ENCODE peak calls at places on chromosomes 4 and X, in eight cellular contexts. One of them, this sample, is unnamed.

GRCh38 chr4:137519406-137519805 is 12.9 kb downstream of the PCDH18 start:
- DNase-seq in activated CD4-positive, alpha-beta T cell treated with anti-CD3 and anti-CD28 coated beads, Interleukin-2, amount 50 U/mL, for 1 hour: no peak
- DNase-seq in endothelial cell: no peak
- DNase-seq in T-cell: no peak
- DNase-seq in GM20000: no peak
- DNase-seq in HEK293T: no peak
- DNase-seq in stimulated activated naive CD4-positive, alpha-beta T cell: no peak
- DNase-seq in C1 segment of cervical spinal cord: no peak
- DNase-seq in this sample: no peak

GRCh38 chrX:16931371-16931770 is 15.1 kb upstream of the REPS2 start:
- DNase-seq in activated CD4-positive, alpha-beta T cell treated with anti-CD3 and anti-CD28 coated beads, Interleukin-2, amount 50 U/mL, for 1 hour: no peak
- DNase-seq in endothelial cell: no peak
- DNase-seq in T-cell: no peak
- DNase-seq in GM20000: no peak
- DNase-seq in HEK293T: no peak
- DNase-seq in stimulated activated naive CD4-positive, alpha-beta T cell: no peak
- DNase-seq in C1 segment of cervical spinal cord: no peak
- DNase-seq in this sample: peak; percentile 13

GRCh38 chr4:138558886-138559285 is 316.7 kb upstream of the SLC7A11 start:
- DNase-seq in activated CD4-positive, alpha-beta T cell treated with anti-CD3 and anti-CD28 coated beads, Interleukin-2, amount 50 U/mL, for 1 hour: no peak
- DNase-seq in endothelial cell: no peak
- DNase-seq in T-cell: no peak
- DNase-seq in GM20000: no peak
- DNase-seq in HEK293T: no peak
- DNase-seq in stimulated activated naive CD4-positive, alpha-beta T cell: no peak
- DNase-seq in C1 segment of cervical spinal cord: no peak
- DNase-seq in this sample: no peak

GRCh38 chrX:118286066-118286758 is 59.7 kb upstream of the WDR44 start:
- DNase-seq in activated CD4-positive, alpha-beta T cell treated with anti-CD3 and anti-CD28 coated beads, Interleukin-2, amount 50 U/mL, for 1 hour: no peak
- DNase-seq in endothelial cell: no peak
- DNase-seq in T-cell: no peak
- DNase-seq in GM20000: no peak
- DNase-seq in HEK293T: no peak
- DNase-seq in stimulated activated naive CD4-positive, alpha-beta T cell: no peak
- DNase-seq in C1 segment of cervical spinal cord: no peak
- DNase-seq in this sample: peak; percentile 19

GRCh38 chr4:145375416-145375815 is 106.2 kb upstream of the SMAD1 start:
- DNase-seq in activated CD4-positive, alpha-beta T cell treated with anti-CD3 and anti-CD28 coated beads, Interleukin-2, amount 50 U/mL, for 1 hour: no peak
- DNase-seq in endothelial cell: no peak
- DNase-seq in T-cell: no peak
- DNase-seq in GM20000: no peak
- DNase-seq in HEK293T: no peak
- DNase-seq in stimulated activated naive CD4-positive, alpha-beta T cell: no peak
- DNase-seq in C1 segment of cervical spinal cord: no peak
- DNase-seq in this sample: no peak

GRCh38 chr4:5409237-5409636 is 299.1 kb downstream of the EVC2 start:
- DNase-seq in activated CD4-positive, alpha-beta T cell treated with anti-CD3 and anti-CD28 coated beads, Interleukin-2, amount 50 U/mL, for 1 hour: no peak
- DNase-seq in endothelial cell: no peak
- DNase-seq in T-cell: no peak
- DNase-seq in GM20000: no peak
- DNase-seq in HEK293T: no peak
- DNase-seq in stimulated activated naive CD4-positive, alpha-beta T cell: no peak
- DNase-seq in C1 segment of cervical spinal cord: no peak
- DNase-seq in this sample: no peak

GRCh38 chr4:6372649-6373525 is 99.5 kb downstream of the PPP2R2C start:
- DNase-seq in activated CD4-positive, alpha-beta T cell treated with anti-CD3 and anti-CD28 coated beads, Interleukin-2, amount 50 U/mL, for 1 hour: no peak
- DNase-seq in endothelial cell: peak; percentile 50
- DNase-seq in T-cell: no peak
- DNase-seq in GM20000: peak; percentile 69
- DNase-seq in HEK293T: peak; percentile 72
- DNase-seq in stimulated activated naive CD4-positive, alpha-beta T cell: peak; percentile 6
- DNase-seq in C1 segment of cervical spinal cord: no peak
- DNase-seq in this sample: peak; percentile 62

GRCh38 chrX:136055651-136056221 is 70.5 kb downstream of the SLC9A6 start:
- DNase-seq in activated CD4-positive, alpha-beta T cell treated with anti-CD3 and anti-CD28 coated beads, Interleukin-2, amount 50 U/mL, for 1 hour: no peak
- DNase-seq in endothelial cell: no peak
- DNase-seq in T-cell: no peak
- DNase-seq in GM20000: no peak
- DNase-seq in HEK293T: no peak
- DNase-seq in stimulated activated naive CD4-positive, alpha-beta T cell: no peak
- DNase-seq in C1 segment of cervical spinal cord: no peak
- DNase-seq in this sample: no peak

GRCh38 chr4:47434931-47435330 is 28.6 kb downstream of the COMMD8 start:
- DNase-seq in activated CD4-positive, alpha-beta T cell treated with anti-CD3 and anti-CD28 coated beads, Interleukin-2, amount 50 U/mL, for 1 hour: no peak
- DNase-seq in endothelial cell: no peak
- DNase-seq in T-cell: no peak
- DNase-seq in GM20000: no peak
- DNase-seq in HEK293T: no peak
- DNase-seq in stimulated activated naive CD4-positive, alpha-beta T cell: no peak
- DNase-seq in C1 segment of cervical spinal cord: no peak
- DNase-seq in this sample: no peak

GRCh38 chrX:1592128-1592862 is 891 bp downstream of the AKAP17A start:
- DNase-seq in activated CD4-positive, alpha-beta T cell treated with anti-CD3 and anti-CD28 coated beads, Interleukin-2, amount 50 U/mL, for 1 hour: no peak
- DNase-seq in endothelial cell: peak; percentile 19
- DNase-seq in T-cell: no peak
- DNase-seq in GM20000: peak; percentile 80
- DNase-seq in HEK293T: no peak
- DNase-seq in stimulated activated naive CD4-positive, alpha-beta T cell: no peak
- DNase-seq in C1 segment of cervical spinal cord: no peak
- DNase-seq in this sample: peak; percentile 41

GRCh38 chr4:142331132-142331531 is 515.0 kb downstream of the INPP4B start:
- DNase-seq in activated CD4-positive, alpha-beta T cell treated with anti-CD3 and anti-CD28 coated beads, Interleukin-2, amount 50 U/mL, for 1 hour: no peak
- DNase-seq in endothelial cell: no peak
- DNase-seq in T-cell: no peak
- DNase-seq in GM20000: no peak
- DNase-seq in HEK293T: no peak
- DNase-seq in stimulated activated naive CD4-positive, alpha-beta T cell: no peak
- DNase-seq in C1 segment of cervical spinal cord: no peak
- DNase-seq in this sample: no peak

GRCh38 chr4:105714071-105714521 is 5.5 kb downstream of the GSTCD start:
- DNase-seq in activated CD4-positive, alpha-beta T cell treated with anti-CD3 and anti-CD28 coated beads, Interleukin-2, amount 50 U/mL, for 1 hour: no peak
- DNase-seq in endothelial cell: no peak
- DNase-seq in T-cell: no peak
- DNase-seq in GM20000: peak; percentile 28
- DNase-seq in HEK293T: no peak
- DNase-seq in stimulated activated naive CD4-positive, alpha-beta T cell: no peak
- DNase-seq in C1 segment of cervical spinal cord: no peak
- DNase-seq in this sample: peak; percentile 43

GRCh38 chrX:130916636-130917422 is 13.8 kb upstream of the ENOX2 start:
- DNase-seq in activated CD4-positive, alpha-beta T cell treated with anti-CD3 and anti-CD28 coated beads, Interleukin-2, amount 50 U/mL, for 1 hour: peak; percentile 21
- DNase-seq in endothelial cell: peak; percentile 45
- DNase-seq in T-cell: no peak
- DNase-seq in GM20000: peak; percentile 36
- DNase-seq in HEK293T: peak; percentile 79
- DNase-seq in stimulated activated naive CD4-positive, alpha-beta T cell: peak; percentile 48
- DNase-seq in C1 segment of cervical spinal cord: no peak
- DNase-seq in this sample: peak; percentile 52

GRCh38 chrX:148940411-148940996 is 440.1 kb downstream of the AFF2 start:
- DNase-seq in activated CD4-positive, alpha-beta T cell treated with anti-CD3 and anti-CD28 coated beads, Interleukin-2, amount 50 U/mL, for 1 hour: no peak
- DNase-seq in endothelial cell: no peak
- DNase-seq in T-cell: no peak
- DNase-seq in GM20000: no peak
- DNase-seq in HEK293T: no peak
- DNase-seq in stimulated activated naive CD4-positive, alpha-beta T cell: no peak
- DNase-seq in C1 segment of cervical spinal cord: no peak
- DNase-seq in this sample: peak; percentile 0

GRCh38 chr4:8019396-8020365 is 80.0 kb upstream of the AFAP1 start:
- DNase-seq in activated CD4-positive, alpha-beta T cell treated with anti-CD3 and anti-CD28 coated beads, Interleukin-2, amount 50 U/mL, for 1 hour: no peak
- DNase-seq in endothelial cell: no peak
- DNase-seq in T-cell: no peak
- DNase-seq in GM20000: no peak
- DNase-seq in HEK293T: no peak
- DNase-seq in stimulated activated naive CD4-positive, alpha-beta T cell: no peak
- DNase-seq in C1 segment of cervical spinal cord: no peak
- DNase-seq in this sample: no peak

GRCh38 chr4:150181536-150181935 is 103.3 kb downstream of the DCLK2 start:
- DNase-seq in activated CD4-positive, alpha-beta T cell treated with anti-CD3 and anti-CD28 coated beads, Interleukin-2, amount 50 U/mL, for 1 hour: no peak
- DNase-seq in endothelial cell: peak; percentile 26
- DNase-seq in T-cell: no peak
- DNase-seq in GM20000: no peak
- DNase-seq in HEK293T: no peak
- DNase-seq in stimulated activated naive CD4-positive, alpha-beta T cell: no peak
- DNase-seq in C1 segment of cervical spinal cord: no peak
- DNase-seq in this sample: no peak

GRCh38 chr4:182916483-182917181 is 554 bp downstream of the DCTD start:
- DNase-seq in activated CD4-positive, alpha-beta T cell treated with anti-CD3 and anti-CD28 coated beads, Interleukin-2, amount 50 U/mL, for 1 hour: no peak
- DNase-seq in endothelial cell: peak; percentile 53
- DNase-seq in T-cell: no peak
- DNase-seq in GM20000: peak; percentile 41
- DNase-seq in HEK293T: peak; percentile 34
- DNase-seq in stimulated activated naive CD4-positive, alpha-beta T cell: no peak
- DNase-seq in C1 segment of cervical spinal cord: peak; percentile 22
- DNase-seq in this sample: peak; percentile 67

GRCh38 chr4:20838476-20838875 is 138.2 kb downstream of the PACRGL start:
- DNase-seq in activated CD4-positive, alpha-beta T cell treated with anti-CD3 and anti-CD28 coated beads, Interleukin-2, amount 50 U/mL, for 1 hour: no peak
- DNase-seq in endothelial cell: no peak
- DNase-seq in T-cell: no peak
- DNase-seq in GM20000: no peak
- DNase-seq in HEK293T: no peak
- DNase-seq in stimulated activated naive CD4-positive, alpha-beta T cell: no peak
- DNase-seq in C1 segment of cervical spinal cord: no peak
- DNase-seq in this sample: no peak

GRCh38 chr4:2305766-2306501 is 44.0 kb upstream of the MXD4 start:
- DNase-seq in activated CD4-positive, alpha-beta T cell treated with anti-CD3 and anti-CD28 coated beads, Interleukin-2, amount 50 U/mL, for 1 hour: no peak
- DNase-seq in endothelial cell: no peak
- DNase-seq in T-cell: no peak
- DNase-seq in GM20000: no peak
- DNase-seq in HEK293T: peak; percentile 6
- DNase-seq in stimulated activated naive CD4-positive, alpha-beta T cell: no peak
- DNase-seq in C1 segment of cervical spinal cord: no peak
- DNase-seq in this sample: no peak

GRCh38 chrX:131067846-131068745 is 9.9 kb downstream of the ARHGAP36 start:
- DNase-seq in activated CD4-positive, alpha-beta T cell treated with anti-CD3 and anti-CD28 coated beads, Interleukin-2, amount 50 U/mL, for 1 hour: no peak
- DNase-seq in endothelial cell: no peak
- DNase-seq in T-cell: no peak
- DNase-seq in GM20000: no peak
- DNase-seq in HEK293T: no peak
- DNase-seq in stimulated activated naive CD4-positive, alpha-beta T cell: no peak
- DNase-seq in C1 segment of cervical spinal cord: no peak
- DNase-seq in this sample: peak; percentile 0

GRCh38 chr4:164536829-164537228 is 217.1 kb upstream of the SMIM31 start:
- DNase-seq in activated CD4-positive, alpha-beta T cell treated with anti-CD3 and anti-CD28 coated beads, Interleukin-2, amount 50 U/mL, for 1 hour: no peak
- DNase-seq in endothelial cell: no peak
- DNase-seq in T-cell: no peak
- DNase-seq in GM20000: no peak
- DNase-seq in HEK293T: no peak
- DNase-seq in stimulated activated naive CD4-positive, alpha-beta T cell: no peak
- DNase-seq in C1 segment of cervical spinal cord: no peak
- DNase-seq in this sample: no peak

GRCh38 chrX:10482262-10482661 is 138.1 kb downstream of the MID1 start:
- DNase-seq in activated CD4-positive, alpha-beta T cell treated with anti-CD3 and anti-CD28 coated beads, Interleukin-2, amount 50 U/mL, for 1 hour: no peak
- DNase-seq in endothelial cell: no peak
- DNase-seq in T-cell: no peak
- DNase-seq in GM20000: peak; percentile 4
- DNase-seq in HEK293T: no peak
- DNase-seq in stimulated activated naive CD4-positive, alpha-beta T cell: no peak
- DNase-seq in C1 segment of cervical spinal cord: no peak
- DNase-seq in this sample: no peak

GRCh38 chr4:38310446-38311043 is 350.3 kb downstream of the PTTG2 start:
- DNase-seq in activated CD4-positive, alpha-beta T cell treated with anti-CD3 and anti-CD28 coated beads, Interleukin-2, amount 50 U/mL, for 1 hour: peak; percentile 43
- DNase-seq in endothelial cell: no peak
- DNase-seq in T-cell: peak; percentile 73
- DNase-seq in GM20000: peak; percentile 80
- DNase-seq in HEK293T: no peak
- DNase-seq in stimulated activated naive CD4-positive, alpha-beta T cell: peak; percentile 78
- DNase-seq in C1 segment of cervical spinal cord: no peak
- DNase-seq in this sample: no peak

GRCh38 chrX:2710041-2710471 is 19.0 kb downstream of the CD99 start:
- DNase-seq in activated CD4-positive, alpha-beta T cell treated with anti-CD3 and anti-CD28 coated beads, Interleukin-2, amount 50 U/mL, for 1 hour: peak; percentile 29
- DNase-seq in endothelial cell: no peak
- DNase-seq in T-cell: no peak
- DNase-seq in GM20000: no peak
- DNase-seq in HEK293T: no peak
- DNase-seq in stimulated activated naive CD4-positive, alpha-beta T cell: no peak
- DNase-seq in C1 segment of cervical spinal cord: no peak
- DNase-seq in this sample: no peak

GRCh38 chrX:14039344-14039743 is 9.7 kb upstream of the GEMIN8 start:
- DNase-seq in activated CD4-positive, alpha-beta T cell treated with anti-CD3 and anti-CD28 coated beads, Interleukin-2, amount 50 U/mL, for 1 hour: peak; percentile 50
- DNase-seq in endothelial cell: peak; percentile 34
- DNase-seq in T-cell: peak; percentile 48
- DNase-seq in GM20000: peak; percentile 28
- DNase-seq in HEK293T: peak; percentile 43
- DNase-seq in stimulated activated naive CD4-positive, alpha-beta T cell: peak; percentile 69
- DNase-seq in C1 segment of cervical spinal cord: no peak
- DNase-seq in this sample: peak; percentile 43

GRCh38 chr4:145406970-145407369 is 74.7 kb upstream of the SMAD1 start:
- DNase-seq in activated CD4-positive, alpha-beta T cell treated with anti-CD3 and anti-CD28 coated beads, Interleukin-2, amount 50 U/mL, for 1 hour: no peak
- DNase-seq in endothelial cell: no peak
- DNase-seq in T-cell: no peak
- DNase-seq in GM20000: no peak
- DNase-seq in HEK293T: no peak
- DNase-seq in stimulated activated naive CD4-positive, alpha-beta T cell: no peak
- DNase-seq in C1 segment of cervical spinal cord: no peak
- DNase-seq in this sample: no peak

GRCh38 chr4:1447676-1448588 is 41.7 kb upstream of the NKX1-1 start:
- DNase-seq in activated CD4-positive, alpha-beta T cell treated with anti-CD3 and anti-CD28 coated beads, Interleukin-2, amount 50 U/mL, for 1 hour: no peak
- DNase-seq in endothelial cell: no peak
- DNase-seq in T-cell: no peak
- DNase-seq in GM20000: no peak
- DNase-seq in HEK293T: no peak
- DNase-seq in stimulated activated naive CD4-positive, alpha-beta T cell: no peak
- DNase-seq in C1 segment of cervical spinal cord: no peak
- DNase-seq in this sample: no peak

GRCh38 chrX:9855536-9856320 is 69.5 kb downstream of the SHROOM2 start:
- DNase-seq in activated CD4-positive, alpha-beta T cell treated with anti-CD3 and anti-CD28 coated beads, Interleukin-2, amount 50 U/mL, for 1 hour: no peak
- DNase-seq in endothelial cell: no peak
- DNase-seq in T-cell: no peak
- DNase-seq in GM20000: no peak
- DNase-seq in HEK293T: no peak
- DNase-seq in stimulated activated naive CD4-positive, alpha-beta T cell: no peak
- DNase-seq in C1 segment of cervical spinal cord: no peak
- DNase-seq in this sample: no peak

GRCh38 chr4:86916392-86916791 is 18.4 kb upstream of the AFF1 start:
- DNase-seq in activated CD4-positive, alpha-beta T cell treated with anti-CD3 and anti-CD28 coated beads, Interleukin-2, amount 50 U/mL, for 1 hour: no peak
- DNase-seq in endothelial cell: no peak
- DNase-seq in T-cell: no peak
- DNase-seq in GM20000: no peak
- DNase-seq in HEK293T: no peak
- DNase-seq in stimulated activated naive CD4-positive, alpha-beta T cell: no peak
- DNase-seq in C1 segment of cervical spinal cord: no peak
- DNase-seq in this sample: peak; percentile 99

GRCh38 chr4:15336410-15337184 is 91.2 kb upstream of the C1QTNF7 start:
- DNase-seq in activated CD4-positive, alpha-beta T cell treated with anti-CD3 and anti-CD28 coated beads, Interleukin-2, amount 50 U/mL, for 1 hour: no peak
- DNase-seq in endothelial cell: no peak
- DNase-seq in T-cell: no peak
- DNase-seq in GM20000: no peak
- DNase-seq in HEK293T: no peak
- DNase-seq in stimulated activated naive CD4-positive, alpha-beta T cell: no peak
- DNase-seq in C1 segment of cervical spinal cord: no peak
- DNase-seq in this sample: no peak

This sample was measured in erythroblast.